ENCODE peak calls at places on chromosome 17, in seven cellular contexts. J is fibroblast of lung, M is sigmoid colon, X is adipocyte, W is body of pancreas, Z is GM12878, E is tibial nerve. C is an unnamed sample.

GRCh38 chr17:18038149-18038850 is 668 bp downstream of the ATPAF2 start:
- DNase-seq in W (no peak), X (peak; percentile 36), Z (no peak), J (no peak), M (no peak), E (no peak), C (peak; percentile 6)

GRCh38 chr17:28878981-28879380 is 18.6 kb downstream of the FLOT2 start:
- DNase-seq in X (peak; percentile 48), J (peak; percentile 43), Z (no peak), E (no peak), M (no peak), W (peak; percentile 43), C (peak; percentile 63)

GRCh38 chr17:2174471-2175293 is 119.8 kb downstream of the HIC1 start:
- DNase-seq in Z (no peak), X (peak; percentile 87), J (peak; percentile 97), M (peak; percentile 87), E (no peak), W (peak; percentile 54), C (peak; percentile 100)

GRCh38 chr17:62791235-62792121 is 16.6 kb downstream of the MARCHF10 start:
- DNase-seq in W (no peak), J (peak; percentile 96), X (peak; percentile 86), Z (no peak), M (no peak), E (no peak), C (peak; percentile 90)

GRCh38 chr17:2366747-2367494 is 29.6 kb downstream of the SGSM2 start:
- DNase-seq in W (no peak), E (no peak), M (no peak), X (no peak), Z (no peak), J (no peak), C (no peak)

GRCh38 chr17:83069571-83069906 is 9.9 kb upstream of the METRNL start:
- DNase-seq in X (no peak), W (no peak), J (no peak), Z (no peak), M (no peak), E (no peak), C (no peak)

GRCh38 chr17:48626470-48627241 is 498 bp upstream of the HOXB9 start:
- DNase-seq in Z (no peak), M (no peak), W (no peak), E (no peak), J (peak; percentile 15), X (no peak), C (no peak)

GRCh38 chr17:59756236-59756818 is 48.9 kb downstream of the VMP1 start:
- DNase-seq in J (peak; percentile 98), Z (no peak), M (no peak), E (no peak), X (peak; percentile 70), W (no peak), C (peak; percentile 91)

GRCh38 chr17:68101992-68102758 is 66.6 kb downstream of the KPNA2 start:
- DNase-seq in W (peak; percentile 50), E (peak; percentile 17), X (peak; percentile 42), M (no peak), J (no peak), Z (no peak), C (no peak)

GRCh38 chr17:67585077-67585602 is 132.6 kb upstream of the NOL11 start:
- DNase-seq in X (no peak), J (no peak), W (no peak), M (no peak), E (no peak), Z (no peak), C (peak; percentile 51)

GRCh38 chr17:10114931-10115535 is 83.4 kb downstream of the GAS7 start:
- DNase-seq in X (peak; percentile 98), M (peak; percentile 98), W (peak; percentile 62), E (peak; percentile 91), J (peak; percentile 87), Z (peak; percentile 13), C (peak; percentile 99)

GRCh38 chr17:37060966-37061365 is 112.2 kb downstream of the AATF start:
- DNase-seq in X (no peak), Z (no peak), E (no peak), M (no peak), J (no peak), W (no peak), C (no peak)

GRCh38 chr17:73802314-73802713 is 158.1 kb upstream of the SDK2 start:
- DNase-seq in X (no peak), W (no peak), E (no peak), M (no peak), Z (no peak), J (no peak), C (no peak)

GRCh38 chr17:68592004-68592403 is 9.2 kb downstream of the FAM20A start:
- DNase-seq in X (peak; percentile 66), W (no peak), J (no peak), E (no peak), M (no peak), Z (no peak), C (no peak)

GRCh38 chr17:40539711-40540411 is 25.4 kb downstream of the CCR7 start:
- DNase-seq in Z (no peak), X (no peak), W (no peak), J (no peak), E (no peak), M (peak; percentile 52), C (no peak)

DNA sequence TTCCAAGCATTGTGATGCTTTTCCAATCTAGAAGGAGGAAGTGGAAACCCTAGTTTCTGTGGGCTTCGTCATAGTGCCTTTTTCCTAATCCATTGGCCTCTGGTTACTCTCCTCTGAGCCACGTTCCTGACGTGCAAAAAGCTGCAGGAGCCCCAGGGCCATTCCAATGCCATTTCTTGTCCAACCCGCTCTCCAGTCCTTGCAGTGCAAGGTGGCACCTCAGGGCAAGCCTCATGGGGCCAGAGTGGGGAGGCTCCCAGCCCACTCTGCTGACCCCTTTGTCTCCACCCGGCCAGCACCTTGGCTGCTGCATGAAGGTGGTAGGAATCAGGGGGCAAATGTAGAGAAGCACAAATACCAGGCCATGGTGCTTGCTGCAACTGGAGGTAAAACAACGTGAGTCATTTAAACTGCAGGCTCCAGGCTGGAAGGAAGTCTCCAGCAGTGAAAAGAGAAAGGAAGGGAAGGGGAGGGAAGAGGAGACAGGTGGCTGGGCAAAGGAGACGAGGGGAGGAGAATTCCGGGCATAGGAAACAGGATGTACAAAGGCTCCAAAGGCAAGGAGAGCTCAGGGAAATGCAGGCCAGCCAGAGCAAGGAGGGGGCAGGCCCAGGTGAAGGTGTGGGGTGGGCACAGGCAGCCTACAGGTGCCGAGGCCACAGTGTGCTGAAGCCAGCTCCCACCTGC is 168.2 kb upstream of the TNRC6C start:
- DNase-seq in W (no peak), Z (no peak), M (no peak), E (no peak), X (no peak), J (no peak), C (no peak)
- H3K4me3 ChIP-seq in W (no peak overlapping the region), Z (no peak overlapping the region), M (no peak overlapping the region), E (no peak overlapping the region), X (no peak overlapping the region), J (no peak overlapping the region), C (no peak overlapping the region)

DNA sequence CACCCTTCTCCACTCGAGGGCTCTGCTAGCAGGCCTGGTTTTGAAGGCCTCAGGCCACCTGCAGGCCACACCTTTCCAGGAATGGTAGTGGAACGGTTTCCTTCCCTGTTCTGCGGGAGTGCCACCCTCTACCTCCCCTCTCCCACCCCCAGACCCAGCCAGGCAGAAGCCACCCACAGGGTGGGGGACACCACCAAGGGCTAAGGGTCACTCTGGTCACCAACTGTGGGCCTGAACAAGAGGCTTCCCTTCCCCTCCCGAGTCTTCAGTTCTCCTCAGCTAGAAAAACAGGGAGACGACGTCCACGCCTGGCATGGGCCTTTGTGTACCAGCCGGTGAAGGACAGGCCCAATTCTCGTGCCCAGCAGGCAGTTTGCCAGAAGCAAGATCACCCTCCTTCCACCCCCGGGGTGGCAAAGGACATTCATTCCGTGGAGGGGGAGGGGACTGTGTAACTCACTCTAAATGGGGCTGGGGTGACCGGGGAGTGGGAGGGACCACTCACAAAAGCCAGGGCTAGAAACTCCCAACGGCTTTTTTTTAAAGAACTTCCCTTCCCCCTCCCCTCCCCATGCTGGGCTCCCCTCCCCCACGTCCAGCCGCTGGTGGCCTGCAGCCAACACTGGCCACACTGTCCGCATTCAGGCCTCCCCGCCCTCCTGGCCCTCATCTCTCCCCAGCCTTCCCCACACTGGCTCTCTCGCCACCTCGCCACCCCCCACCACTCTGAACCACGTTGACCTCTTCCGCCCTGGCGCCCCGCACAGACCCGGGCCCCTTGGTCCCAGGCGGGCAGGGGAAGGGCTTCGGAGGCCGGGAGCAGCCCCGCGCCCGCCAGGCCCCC is 7.7 kb downstream of the CBX4 start:
- DNase-seq in M (peak; percentile 85), W (peak; percentile 93), J (no peak), E (peak; percentile 71), X (no peak), Z (no peak), C (peak; percentile 50)
- H3K4me3 ChIP-seq in M (no peak overlapping the region), W (no peak overlapping the region), J (no peak overlapping the region), E (peak overlapping the region; percentile 21), X (peak overlapping the region; percentile 23), Z (no peak overlapping the region), C (peak overlapping the region; percentile 43)

GRCh38 chr17:72421128-72422092 is 300.6 kb downstream of the SOX9 start:
- DNase-seq in M (no peak), W (peak; percentile 87), X (peak; percentile 65), Z (peak; percentile 94), E (no peak), J (peak; percentile 99), C (peak; percentile 94)

GRCh38 chr17:72422204-72422504 is 301.3 kb downstream of the SOX9 start:
- DNase-seq in J (no peak), W (no peak), E (no peak), M (no peak), Z (no peak), X (no peak), C (no peak)

GRCh38 chr17:72423718-72424117 is 302.9 kb downstream of the SOX9 start:
- DNase-seq in E (no peak), Z (no peak), J (no peak), W (no peak), M (no peak), X (no peak), C (no peak)

GRCh38 chr17:72423286-72423589 is 302.4 kb downstream of the SOX9 start:
- DNase-seq in E (no peak), M (no peak), X (no peak), J (no peak), W (no peak), Z (no peak), C (no peak)

DNA sequence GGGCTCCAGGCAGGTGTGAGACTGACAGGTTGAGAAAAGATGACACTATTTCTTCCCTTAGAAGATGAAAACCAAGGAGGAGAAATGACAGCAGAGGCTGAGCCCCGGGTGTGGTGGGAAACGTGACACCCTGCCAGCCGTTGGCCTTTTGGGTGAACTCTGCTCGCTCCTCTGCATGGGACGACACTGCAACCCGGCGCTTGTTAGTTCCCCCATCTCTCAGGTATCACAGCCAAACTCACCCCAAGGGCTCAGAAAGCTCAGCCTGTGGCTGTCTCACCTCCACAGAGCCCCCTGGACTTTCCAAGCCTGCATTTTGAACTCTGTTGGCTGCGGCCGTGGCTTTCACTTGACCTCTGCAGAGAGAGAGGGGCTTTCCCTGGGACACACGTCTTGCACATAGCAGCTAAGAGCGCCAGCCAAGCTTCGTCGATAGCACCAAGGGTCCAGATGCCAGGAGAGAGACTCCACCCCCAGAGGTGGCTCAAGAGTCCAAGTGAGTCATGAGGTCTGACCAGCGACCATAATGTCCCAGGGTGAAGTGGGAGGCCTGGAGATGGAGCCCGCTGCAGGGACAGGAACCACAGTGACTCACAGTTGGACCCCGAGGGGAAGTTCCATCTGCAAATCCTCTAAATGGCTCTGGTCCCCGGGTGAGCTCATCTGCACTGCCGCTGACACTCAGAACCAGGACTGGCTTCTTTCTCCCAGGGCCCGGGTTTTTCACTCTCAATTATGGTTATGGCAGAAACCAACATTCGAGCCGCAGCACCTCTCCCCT is 301.9 kb downstream of the SOX9 start:
- DNase-seq in X (peak; percentile 80), E (no peak), Z (peak; percentile 94), M (peak; percentile 70), J (peak; percentile 95), W (peak; percentile 50), C (peak; percentile 80)
- H3K4me3 ChIP-seq in X (no peak overlapping the region), E (no peak overlapping the region), Z (peak overlapping the region; percentile 48), M (no peak overlapping the region), J (no peak overlapping the region), W (no peak overlapping the region), C (no peak overlapping the region)

GRCh38 chr17:42288985-42289862 is 926 bp downstream of the STAT5A start:
- DNase-seq in X (no peak), W (peak; percentile 70), E (no peak), Z (no peak), J (no peak), M (peak; percentile 75), C (no peak)
- H3K4me3 ChIP-seq in X (peak overlapping the region; percentile 81), W (peak overlapping the region; percentile 38), E (peak overlapping the region; percentile 74), Z (peak overlapping the region; percentile 91), J (no peak overlapping the region), M (peak overlapping the region; percentile 61), C (peak overlapping the region; percentile 55)